ENCODE peak calls at places on chromosomes 13 and 19, in six cellular contexts. Q is prostate gland, V is heart left ventricle, I is GM12891, N is transverse colon, C is IMR-90. S is an unnamed sample.

GRCh38 chr19:10835089-10835753 is 791 bp downstream of the TMED1 start:
- DNase-seq in C (no peak), V (no peak), N (no peak), Q (peak; percentile 100), I (peak; percentile 99), S (no peak)

GRCh38 chr13:88761145-88761544 is 1090.0 kb downstream of the SLITRK5 start:
- DNase-seq in I (no peak), Q (no peak), N (no peak), V (no peak), C (no peak), S (peak; percentile 53)

GRCh38 chr13:31124225-31124624 is 37.5 kb downstream of the HSPH1 start:
- DNase-seq in V (no peak), N (no peak), Q (no peak), C (no peak), I (no peak), S (no peak)

GRCh38 chr13:30567072-30567471 is 50.6 kb upstream of the USPL1 start:
- DNase-seq in N (no peak), C (no peak), Q (no peak), V (no peak), I (no peak), S (no peak)

GRCh38 chr19:932647-933552 is 7.1 kb downstream of the ARID3A start:
- DNase-seq in V (peak; percentile 88), I (no peak), N (peak; percentile 75), C (peak; percentile 94), Q (no peak), S (no peak)

GRCh38 chr19:44626067-44626624 is 12.8 kb downstream of the IGSF23 start:
- DNase-seq in V (no peak), C (peak; percentile 99), Q (no peak), N (no peak), I (no peak), S (no peak)

GRCh38 chr19:54415208-54415900 is at the start of gene TTYH1:
- DNase-seq in I (peak; percentile 75), N (no peak), V (no peak), C (no peak), Q (no peak), S (no peak)

GRCh38 chr19:56637976-56638555 is 4.9 kb upstream of the SMIM17 start:
- DNase-seq in Q (peak; percentile 66), C (peak; percentile 65), N (no peak), V (peak; percentile 85), I (peak; percentile 34), S (peak; percentile 67)

GRCh38 chr19:10290876-10291553 is 1.3 kb downstream of the ICAM5 start:
- DNase-seq in Q (no peak), V (peak; percentile 85), N (peak; percentile 76), I (no peak), C (peak; percentile 54), S (peak; percentile 90)

GRCh38 chr13:85562282-85562681 is 236.9 kb downstream of the SLITRK6 start:
- DNase-seq in N (no peak), I (no peak), V (no peak), Q (no peak), C (no peak), S (no peak)

GRCh38 chr13:32334676-32335075 is 19.4 kb downstream of the BRCA2 start:
- DNase-seq in Q (no peak), I (no peak), N (no peak), C (peak; percentile 2), V (no peak), S (no peak)

GRCh38 chr19:4518345-4519171 is at the start of gene PLIN4:
- DNase-seq in Q (peak; percentile 46), N (peak; percentile 60), C (peak; percentile 38), I (no peak), V (peak; percentile 88), S (no peak)

GRCh38 chr13:27960362-27961226 is 8.5 kb downstream of the CDX2 start:
- DNase-seq in Q (peak; percentile 32), I (no peak), C (no peak), V (no peak), N (peak; percentile 88), S (peak; percentile 41)

GRCh38 chr19:13613447-13613846 is 107.2 kb upstream of the CACNA1A start:
- DNase-seq in Q (no peak), C (no peak), N (no peak), V (no peak), I (no peak), S (no peak)

GRCh38 chr13:27309967-27310598 is 39.5 kb downstream of the RASL11A start:
- DNase-seq in C (peak; percentile 57), Q (no peak), N (no peak), V (no peak), I (no peak), S (no peak)

GRCh38 chr19:14089662-14090508 is 666 bp downstream of the SAMD1 start:
- DNase-seq in Q (no peak), I (peak; percentile 59), V (peak; percentile 86), C (peak; percentile 74), N (peak; percentile 63), S (peak; percentile 88)

GRCh38 chr13:101306773-101307172 is 109.5 kb downstream of the NALCN start:
- DNase-seq in C (no peak), Q (no peak), V (no peak), N (no peak), I (no peak), S (no peak)

GRCh38 chr13:101305981-101306411 is 110.3 kb downstream of the NALCN start:
- DNase-seq in Q (no peak), I (no peak), N (no peak), V (no peak), C (no peak), S (no peak)

GRCh38 chr13:101307181-101307701 is 109.1 kb downstream of the NALCN start:
- DNase-seq in C (peak; percentile 90), V (peak; percentile 23), N (no peak), I (no peak), Q (no peak), S (no peak)

GRCh38 chr13:101308247-101309013 is 107.9 kb downstream of the NALCN start:
- DNase-seq in Q (no peak), V (no peak), N (no peak), I (no peak), C (no peak), S (no peak)

DNA sequence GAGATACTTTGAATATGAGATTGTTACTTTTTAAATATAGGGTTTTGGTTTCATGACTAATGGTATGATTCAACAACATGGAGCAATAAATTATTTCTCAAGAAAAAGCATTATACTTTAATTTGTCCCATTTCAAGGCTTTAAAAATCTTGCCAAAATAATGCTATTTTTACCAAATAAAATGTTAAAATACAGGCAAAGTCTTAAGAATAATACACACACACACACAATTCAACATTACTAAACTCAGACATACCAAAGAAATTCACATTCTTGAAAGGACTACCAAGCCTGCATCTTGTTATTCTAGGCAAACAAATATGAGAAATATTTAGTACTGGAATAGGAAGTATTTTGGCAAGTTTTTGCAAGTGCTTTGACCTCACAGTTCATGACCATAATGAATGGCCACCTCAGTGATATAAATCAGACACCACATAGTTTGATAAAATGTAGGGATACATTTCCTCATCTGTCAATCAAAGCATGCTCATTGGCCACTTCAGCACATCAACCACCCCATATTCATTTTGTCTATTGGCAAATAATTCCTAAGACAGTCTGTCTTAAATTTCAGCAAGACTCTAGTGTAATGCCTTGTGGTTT is 107.2 kb downstream of the NALCN start:
- DNase-seq in I (no peak), N (no peak), C (peak; percentile 46), Q (no peak), V (no peak), S (no peak)
- TF ChIP-seq POLR2A in I (no peak), N (no peak), C (no peak), Q (no peak), V (no peak), S (no peak)

DNA sequence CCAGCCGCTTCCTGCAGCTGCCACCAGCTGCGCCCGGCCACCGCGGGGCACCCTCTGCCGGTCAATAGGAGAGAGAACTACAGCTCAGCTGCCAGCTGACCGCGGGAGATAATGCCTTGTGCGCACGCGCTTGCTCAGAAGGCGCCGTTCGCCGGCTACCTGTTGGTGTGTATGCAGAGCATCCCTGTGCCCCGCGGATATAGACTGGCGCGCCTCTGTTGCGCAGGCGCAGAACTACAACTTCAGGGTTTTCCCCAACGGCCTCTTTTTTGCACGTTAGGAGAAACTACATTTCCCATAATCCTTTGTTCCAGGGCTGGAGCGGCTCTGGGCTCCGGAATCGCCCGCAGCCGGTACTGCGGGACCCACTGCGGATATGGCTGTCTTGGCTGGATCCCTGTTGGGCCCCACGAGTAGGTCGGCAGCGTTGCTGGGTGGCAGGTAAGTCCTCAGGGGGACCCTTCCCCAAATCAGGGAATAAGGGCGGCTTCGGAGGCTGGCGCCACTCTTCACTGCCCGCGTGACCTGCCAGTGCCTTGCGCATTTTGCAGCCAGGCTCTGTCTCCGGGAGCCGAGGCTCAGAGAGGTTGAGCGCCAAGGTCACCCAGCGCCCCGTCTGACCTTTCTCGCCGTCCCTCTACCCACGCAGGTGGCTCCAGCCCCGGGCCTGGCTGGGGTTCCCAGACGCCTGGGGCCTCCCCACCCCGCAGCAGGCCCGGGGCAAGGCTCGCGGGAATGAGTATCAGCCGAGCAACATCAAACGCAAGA is at the start of gene MRPL34:
- DNase-seq in N (peak; percentile 98), I (peak; percentile 70), Q (peak; percentile 98), C (peak; percentile 99), V (peak; percentile 97), S (peak; percentile 100)
- TF ChIP-seq POLR2A in N (peak; percentile 72), I (peak; percentile 52), Q (peak; percentile 73), C (no peak), V (peak; percentile 84), S (peak; percentile 82)

GRCh38 chr19:38817081-38817480 is 4.3 kb upstream of the LGALS4 start:
- DNase-seq in Q (no peak), C (no peak), N (no peak), I (no peak), V (no peak), S (no peak)
- TF ChIP-seq POLR2A in Q (no peak), C (no peak), N (no peak), I (no peak), V (no peak), S (no peak)

DNA sequence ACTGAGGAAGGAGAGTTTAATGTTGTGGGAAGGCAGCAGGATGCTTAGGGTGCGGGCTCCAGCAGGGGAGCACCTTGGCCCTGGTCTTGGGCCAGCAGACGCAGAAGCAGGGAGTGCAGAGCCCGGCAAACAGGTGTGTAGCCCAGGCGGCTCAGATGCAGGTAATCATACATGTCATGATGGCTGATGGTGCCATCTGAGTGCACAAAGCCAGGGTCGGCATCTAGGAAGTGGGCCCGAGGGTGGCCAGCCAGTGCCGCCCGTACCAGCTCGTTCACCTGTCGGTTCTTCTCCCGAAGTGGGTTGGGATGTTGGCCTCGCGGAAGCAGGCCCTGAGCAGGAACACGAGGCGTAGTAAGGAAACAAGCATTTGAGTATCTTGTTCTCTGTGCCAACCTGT is 4.9 kb upstream of the PRR19 start:
- DNase-seq in N (no peak), I (no peak), V (no peak), Q (no peak), C (no peak), S (no peak)
- TF ChIP-seq POLR2A in N (no peak), I (no peak), V (no peak), Q (no peak), C (no peak), S (no peak)

DNA sequence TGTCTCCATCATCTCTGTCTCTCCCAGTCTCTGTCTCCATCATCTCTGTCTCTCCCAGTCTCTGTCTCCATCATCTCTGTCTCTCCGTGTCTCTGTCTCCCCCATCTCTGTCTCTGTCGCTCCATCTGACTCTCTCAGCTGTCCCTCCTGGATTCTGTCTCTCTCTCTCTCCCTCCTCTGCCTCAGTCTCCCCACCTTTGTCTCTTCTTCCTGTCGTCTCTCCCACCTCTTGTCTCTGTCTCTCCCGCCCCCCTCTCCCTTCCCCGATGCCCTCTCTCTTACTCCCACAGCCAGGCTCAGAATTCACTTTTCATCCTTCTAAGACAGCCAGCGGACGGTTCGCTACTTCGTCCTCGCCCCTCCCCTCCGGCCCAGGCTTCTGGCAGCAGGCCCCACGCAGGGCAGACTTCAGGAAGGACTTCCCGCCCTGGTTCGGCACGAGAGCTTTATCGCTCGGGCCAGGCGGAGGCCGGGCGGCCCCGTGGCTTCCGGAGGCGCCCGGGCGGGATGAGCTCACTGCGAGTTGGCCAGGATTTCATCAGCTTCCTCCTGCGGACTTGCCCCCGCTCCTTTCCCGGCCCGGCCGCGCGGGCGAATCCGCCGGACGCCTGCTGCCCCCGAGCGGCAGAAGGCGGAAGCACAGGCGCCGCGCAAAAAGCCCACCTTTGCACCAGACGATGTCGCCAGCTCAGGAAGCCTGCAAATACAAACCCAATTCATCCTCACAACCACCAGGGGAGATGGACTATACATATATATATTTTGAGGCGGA is 12.4 kb upstream of the CCDC9 start:
- DNase-seq in Q (peak; percentile 79), N (peak; percentile 92), V (peak; percentile 96), C (peak; percentile 97), I (peak; percentile 92), S (peak; percentile 99)
- TF ChIP-seq POLR2A in Q (peak; percentile 24), N (peak; percentile 39), V (peak; percentile 34), C (peak; percentile 69), I (no peak), S (peak; percentile 48)